ENCODE peak calls at places on chromosomes 7 and 10, in ten cellular contexts. X is CD8-positive, alpha-beta memory T cell; W is aorta; D is AG04450; O is epithelial cell of esophagus; E is skeletal muscle cell; T is CD8-positive, alpha-beta T cell; L is cardiac muscle cell; Y is keratinocyte; S is hepatocyte. R is an unnamed sample.

GRCh38 chr10:19845963-19846362 is 29.7 kb downstream of the PLXDC2 start:
- DNase-seq in T (no peak), O (peak), D (no peak), E (no peak), X (no peak), S (no peak), L (peak), W (no peak), Y (no peak), R (no peak)

GRCh38 chr10:17216217-17216900 is 11.7 kb upstream of the VIM start:
- DNase-seq in L (peak), S (peak), O (peak), Y (no peak), E (peak), T (peak), X (no peak), W (no peak), D (no peak), R (no peak)

GRCh38 chr7:3149961-3150516 is 106.4 kb upstream of the CARD11 start:
- DNase-seq in D (no peak), T (no peak), O (peak), E (no peak), S (no peak), X (no peak), Y (no peak), L (no peak), W (peak), R (no peak)

GRCh38 chr10:117653170-117653515 is 110.6 kb downstream of the EMX2 start:
- DNase-seq in Y (peak), E (peak), W (no peak), S (peak), O (peak), L (peak), T (no peak), D (peak), X (no peak), R (no peak)

GRCh38 chr7:17299477-17299991 is 1.1 kb downstream of the AHR start:
- DNase-seq in W (no peak), E (no peak), Y (no peak), X (no peak), T (peak), O (peak), S (peak), D (no peak), L (peak), R (no peak)

GRCh38 chr10:131731780-131732630 is 168.8 kb upstream of the PPP2R2D start:
- DNase-seq in E (no peak), Y (no peak), O (no peak), S (no peak), W (no peak), X (no peak), D (no peak), L (no peak), T (no peak), R (no peak)

GRCh38 chr7:47281161-47281560 is 300.8 kb downstream of the TNS3 start:
- DNase-seq in D (no peak), O (no peak), W (no peak), X (no peak), T (no peak), L (no peak), E (no peak), Y (no peak), S (no peak), R (peak)

GRCh38 chr10:22054946-22055345 is 51.4 kb upstream of the DNAJC1 start:
- DNase-seq in D (no peak), X (no peak), S (no peak), W (no peak), L (peak), T (no peak), E (no peak), O (no peak), Y (no peak), R (no peak)

GRCh38 chr10:128026620-128027281 is 99.5 kb downstream of the MKI67 start:
- DNase-seq in O (no peak), W (no peak), T (no peak), L (no peak), Y (no peak), D (no peak), S (no peak), X (no peak), E (no peak), R (no peak)

GRCh38 chr10:130579913-130580312 is 443.7 kb downstream of the GLRX3 start:
- DNase-seq in L (no peak), T (no peak), O (no peak), D (no peak), Y (no peak), W (no peak), S (no peak), E (no peak), X (no peak), R (no peak)

GRCh38 chr7:114922151-114922651 is 307 bp downstream of the MDFIC start:
- DNase-seq in D (no peak), E (no peak), L (peak), X (peak), O (peak), W (peak), S (peak), Y (no peak), T (peak), R (peak)

GRCh38 chr10:61662794-61663259 is at the start of gene CABCOCO1:
- DNase-seq in E (no peak), T (no peak), X (no peak), L (peak), O (peak), W (peak), D (no peak), Y (no peak), S (peak), R (no peak)

GRCh38 chr10:61664985-61665384 is 2.3 kb downstream of the CABCOCO1 start:
- DNase-seq in X (no peak), Y (no peak), L (no peak), O (no peak), W (no peak), T (no peak), E (no peak), D (no peak), S (no peak), R (no peak)

GRCh38 chr10:61669161-61669755 is 6.5 kb downstream of the CABCOCO1 start:
- DNase-seq in X (no peak), E (no peak), S (no peak), D (no peak), L (no peak), O (no peak), Y (no peak), W (no peak), T (no peak), R (no peak)

GRCh38 chr10:61663466-61663865 is 737 bp downstream of the CABCOCO1 start:
- DNase-seq in D (no peak), T (no peak), Y (no peak), E (no peak), O (no peak), W (no peak), S (no peak), L (no peak), X (no peak), R (no peak)
- H3K4me3 ChIP-seq in D (no peak), T (no peak), Y (no peak), E (peak), O (no peak), W (no peak), S (peak), L (peak), X (no peak), R (no peak)

GRCh38 chr10:29841724-29842649 is 207.2 kb upstream of the SVIL start:
- DNase-seq in X (no peak), O (peak), L (peak), W (peak), Y (no peak), S (peak), T (no peak), E (peak), D (no peak), R (no peak)
- H3K4me3 ChIP-seq in X (no peak), O (no peak), L (no peak), W (no peak), Y (no peak), S (no peak), T (no peak), E (no peak), D (no peak), R (no peak)

DNA sequence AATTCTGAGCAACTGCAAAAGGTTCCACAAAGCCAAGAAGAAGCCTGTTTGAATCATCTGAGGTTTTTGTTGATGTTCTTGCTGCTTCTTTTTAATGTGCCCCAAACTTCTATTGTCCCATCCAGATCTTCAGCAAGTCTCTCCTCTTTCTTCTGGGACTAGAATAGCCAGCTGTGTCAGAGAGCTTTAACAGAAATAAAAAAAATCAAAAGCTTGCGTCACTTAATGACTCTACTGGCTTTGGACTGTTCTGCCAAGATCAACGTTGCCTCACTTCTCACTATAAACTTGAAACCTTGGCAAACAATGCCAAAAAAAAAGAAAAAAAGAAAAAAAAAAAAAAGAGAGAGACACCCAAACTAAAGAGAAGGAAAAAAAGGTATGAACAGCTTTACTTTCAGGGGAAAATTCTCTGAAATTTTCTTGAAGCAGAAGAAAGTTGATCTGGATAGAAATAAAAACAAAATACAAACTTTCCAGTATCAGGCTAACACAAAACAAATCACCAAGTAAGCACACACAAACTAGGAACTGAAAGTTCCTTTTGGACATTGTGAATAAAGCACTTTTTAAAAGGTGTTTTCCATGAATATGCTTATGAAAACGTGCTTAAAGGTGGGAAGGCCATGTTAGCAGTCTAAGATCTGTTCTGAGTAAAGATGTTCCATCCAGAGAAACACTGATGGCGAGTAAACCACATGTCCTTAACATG is 14.8 kb downstream of the USP54 start:
- DNase-seq in E (peak), D (peak), L (peak), T (no peak), X (no peak), S (peak), O (peak), Y (no peak), W (no peak), R (no peak)
- H3K4me3 ChIP-seq in E (peak), D (no peak), L (no peak), T (no peak), X (no peak), S (no peak), O (peak), Y (no peak), W (peak), R (no peak)

DNA sequence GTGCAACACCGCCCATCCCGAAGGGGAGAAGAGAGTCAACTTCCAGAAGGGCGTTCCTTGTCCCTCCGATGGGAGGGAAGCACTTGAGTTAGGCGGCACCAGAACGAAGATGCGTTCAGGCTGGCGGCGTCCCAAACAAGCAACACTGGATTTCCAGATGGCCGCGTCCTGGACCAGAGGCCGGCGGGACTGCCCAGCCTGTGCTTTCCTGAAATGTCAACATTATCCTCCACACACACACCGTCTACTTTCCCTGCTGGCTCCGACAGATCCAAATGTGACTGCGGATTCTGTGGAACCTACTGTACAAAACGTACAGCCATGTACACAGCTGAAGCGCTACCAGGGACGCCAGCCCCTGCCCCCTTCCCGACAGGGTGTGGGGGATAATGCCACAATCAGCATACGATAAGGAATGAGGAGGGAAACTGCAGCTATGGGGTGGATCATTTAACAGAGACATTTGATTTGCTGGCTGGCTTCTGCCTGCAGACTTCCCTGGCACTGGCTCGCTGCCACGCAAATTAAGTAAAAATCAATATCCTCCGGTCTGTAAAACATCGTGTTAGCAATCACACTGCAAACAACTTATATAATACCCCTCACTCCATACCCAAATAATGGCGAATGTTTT is 82.1 kb downstream of the ZRANB1 start:
- DNase-seq in W (peak), S (no peak), E (no peak), X (no peak), O (no peak), T (no peak), Y (no peak), D (no peak), L (no peak), R (peak)
- H3K4me3 ChIP-seq in W (no peak), S (no peak), E (no peak), X (no peak), O (no peak), T (no peak), Y (no peak), D (no peak), L (no peak), R (no peak)

DNA sequence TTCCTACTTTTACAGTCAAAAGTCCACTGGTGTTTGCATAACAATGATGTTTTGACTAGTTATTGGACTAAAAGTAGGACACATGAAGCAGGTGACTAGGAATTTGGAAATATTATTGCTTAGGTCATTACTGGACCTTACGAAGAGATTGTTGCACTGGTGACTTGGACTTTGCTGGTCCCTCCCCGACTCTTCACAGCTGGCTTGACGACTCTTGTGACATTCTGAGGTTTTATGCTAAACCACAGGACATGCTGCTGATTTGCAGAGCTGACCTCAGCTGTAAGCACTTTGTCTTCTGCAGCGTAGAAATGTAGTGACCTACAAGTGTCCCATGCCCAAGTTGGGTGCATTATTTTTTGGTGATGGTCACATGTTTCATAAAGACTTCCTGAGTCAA is 21.9 kb downstream of the PCBD1 start:
- DNase-seq in D (no peak), Y (no peak), O (peak), L (peak), W (no peak), T (no peak), X (no peak), S (no peak), E (no peak), R (no peak)
- H3K4me3 ChIP-seq in D (no peak), Y (no peak), O (no peak), L (no peak), W (no peak), T (no peak), X (no peak), S (no peak), E (no peak), R (no peak)

GRCh38 chr10:70367195-70367796 is 15.1 kb downstream of the LRRC20 start:
- DNase-seq in O (peak), W (no peak), S (no peak), D (peak), L (no peak), T (no peak), E (no peak), Y (no peak), X (no peak), R (no peak)

GRCh38 chr10:70363292-70363691 is 19.1 kb downstream of the LRRC20 start:
- DNase-seq in X (no peak), L (no peak), E (no peak), D (no peak), W (no peak), Y (no peak), T (no peak), O (no peak), S (no peak), R (no peak)

GRCh38 chr10:70362357-70362756 is 20.1 kb downstream of the LRRC20 start:
- DNase-seq in E (no peak), T (no peak), S (no peak), D (no peak), L (no peak), O (no peak), X (no peak), Y (no peak), W (no peak), R (no peak)

GRCh38 chr10:70364772-70365091 is 17.7 kb downstream of the LRRC20 start:
- DNase-seq in E (no peak), T (no peak), X (no peak), Y (no peak), D (no peak), L (no peak), O (no peak), S (no peak), W (no peak), R (no peak)

GRCh38 chr10:70364001-70364771 is 18.2 kb downstream of the LRRC20 start:
- DNase-seq in O (peak), L (peak), Y (peak), E (peak), T (peak), X (peak), W (peak), D (peak), S (peak), R (peak)
- H3K4me3 ChIP-seq in O (no peak), L (no peak), Y (no peak), E (no peak), T (no peak), X (no peak), W (no peak), D (peak), S (no peak), R (no peak)

DNA sequence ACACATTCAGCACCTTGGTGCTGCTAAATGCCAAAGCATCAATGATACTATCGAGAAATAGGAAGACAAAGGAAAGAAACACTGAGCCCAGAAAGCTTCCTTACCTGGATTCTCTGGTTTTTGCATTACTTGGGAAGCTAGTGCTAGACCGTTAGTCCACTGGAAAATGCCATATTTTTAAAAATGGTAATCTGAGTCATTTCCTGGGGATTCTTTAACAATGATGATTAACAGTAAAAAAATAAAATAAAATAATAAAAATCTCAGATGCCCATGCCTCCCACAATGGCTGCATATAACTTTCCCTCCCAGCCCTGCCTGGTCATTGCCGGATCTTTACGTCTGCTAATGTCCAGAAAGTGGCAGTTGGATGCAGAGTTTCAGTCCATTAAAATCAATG is 420.0 kb upstream of the MGMT start:
- DNase-seq in S (no peak), L (no peak), Y (no peak), X (no peak), T (no peak), O (no peak), W (no peak), D (no peak), E (no peak), R (no peak)
- H3K4me3 ChIP-seq in S (no peak), L (no peak), Y (no peak), X (no peak), T (no peak), O (no peak), W (no peak), D (no peak), E (peak), R (no peak)

DNA sequence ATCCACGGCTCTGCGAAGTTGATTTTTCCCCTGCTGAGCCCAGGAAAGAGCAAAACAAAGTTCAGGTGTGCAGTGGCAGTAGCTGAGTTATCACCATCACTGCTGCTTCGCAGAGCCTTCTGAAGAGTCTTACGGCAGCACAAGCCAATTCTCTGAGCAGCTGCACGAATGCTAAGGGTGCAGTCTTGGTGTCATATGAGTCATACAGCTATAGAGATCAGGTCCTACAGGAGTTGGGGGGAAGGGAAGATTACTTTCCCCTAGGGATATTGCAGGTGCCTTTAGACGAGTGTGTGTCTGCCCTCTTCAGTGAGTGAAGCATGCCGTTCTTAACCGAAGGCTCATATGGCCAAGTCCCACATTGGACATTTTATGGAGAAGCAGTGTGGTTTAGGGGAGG is 227.8 kb downstream of the CELF2 start:
- DNase-seq in L (no peak), D (no peak), Y (no peak), X (no peak), S (peak), E (no peak), O (peak), T (no peak), W (no peak), R (no peak)
- H3K4me3 ChIP-seq in L (no peak), D (no peak), Y (no peak), X (no peak), S (no peak), E (no peak), O (no peak), T (no peak), W (no peak), R (no peak)

DNA sequence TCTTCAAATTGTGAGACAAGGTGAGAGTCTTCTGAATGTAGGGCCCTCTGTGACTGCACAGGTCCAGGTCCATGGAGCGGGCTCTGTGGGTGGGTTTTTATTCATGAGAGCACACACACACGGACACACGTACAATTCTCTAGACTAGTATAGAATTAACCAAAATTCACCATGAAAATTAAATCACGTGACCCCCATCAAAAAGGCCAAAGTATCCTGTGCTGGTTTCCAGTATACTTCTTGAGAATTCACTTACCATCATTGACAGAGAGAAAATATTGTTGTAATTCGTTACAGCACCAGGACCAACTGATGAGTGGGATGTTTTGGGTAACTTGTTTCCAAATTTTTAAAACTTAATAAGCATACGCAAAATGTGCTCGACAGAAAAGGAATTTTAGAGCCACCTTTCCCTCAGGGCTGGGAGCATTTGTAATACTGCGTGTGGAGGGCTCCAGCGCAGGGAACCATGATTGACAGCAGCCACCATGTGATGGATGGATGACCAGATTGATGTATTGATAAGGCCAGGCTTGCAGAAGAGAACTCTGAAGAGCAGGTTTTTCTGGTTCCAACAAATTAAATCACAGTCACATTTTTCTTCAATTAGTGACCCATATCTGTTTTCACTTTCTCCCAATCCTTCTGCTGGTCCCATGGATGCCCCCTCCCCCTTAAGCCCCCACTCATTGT is 14.9 kb upstream of the DNTT start:
- DNase-seq in Y (no peak), D (no peak), X (no peak), E (no peak), T (no peak), O (no peak), W (no peak), S (no peak), L (no peak), R (peak)
- H3K4me3 ChIP-seq in Y (no peak), D (no peak), X (no peak), E (no peak), T (no peak), O (no peak), W (no peak), S (no peak), L (no peak), R (no peak)